ENCODE peak calls at places on chromosome 12, in four cellular contexts. T is HCT116, R is GM12878, N is stomach. D is an unnamed sample. For H3K4me1, the result is how much of the 10 kb centered on the place peaks cover.

GRCh38 chr12:68358532-68359485 is 26.6 kb upstream of the MDM1 start:
- DNase-seq in T (peak), R (peak), N (peak), D (peak)

GRCh38 chr12:93823616-93824410 is 146.6 kb downstream of the CRADD start:
- DNase-seq in T (no peak), R (no peak), N (no peak), D (no peak)

GRCh38 chr12:112937741-112938719 is at the start of gene OAS3:
- DNase-seq in T (peak), R (peak), N (peak), D (peak)

GRCh38 chr12:4355150-4355842 is 24.2 kb downstream of the FGF23 start:
- DNase-seq in T (no peak), R (no peak), N (no peak), D (no peak)

GRCh38 chr12:124469193-124469888 is 98.1 kb downstream of the NCOR2 start:
- DNase-seq in T (no peak), R (no peak), N (no peak), D (no peak)

GRCh38 chr12:125685885-125686284 is 620.6 kb downstream of the AACS start:
- DNase-seq in T (no peak), R (no peak), N (no peak), D (no peak)

GRCh38 chr12:125286005-125286727 is 220.9 kb downstream of the AACS start:
- DNase-seq in T (no peak), R (no peak), N (no peak), D (no peak)

GRCh38 chr12:10721654-10722501 is 1.2 kb downstream of the YBX3 start:
- DNase-seq in T (peak), R (peak), N (peak), D (peak)

GRCh38 chr12:130775953-130776856 is 60.1 kb upstream of the RIMBP2 start:
- DNase-seq in T (peak), R (no peak), N (no peak), D (peak)

GRCh38 chr12:44874981-44875416 is 1.1 kb downstream of the NELL2 start:
- DNase-seq in T (no peak), R (no peak), N (no peak), D (no peak)

GRCh38 chr12:99045158-99045557 is 400.1 kb downstream of the APAF1 start:
- DNase-seq in T (no peak), R (no peak), N (no peak), D (no peak)

GRCh38 chr12:2432856-2433255 is 361.9 kb upstream of the FKBP4 start:
- DNase-seq in T (no peak), R (no peak), N (no peak), D (no peak)

GRCh38 chr12:45644521-45644920 is 85.0 kb upstream of the ARID2 start:
- DNase-seq in T (no peak), R (no peak), N (no peak), D (no peak)

GRCh38 chr12:5473076-5473475 is 41.2 kb downstream of the NTF3 start:
- DNase-seq in T (no peak), R (no peak), N (no peak), D (no peak)

GRCh38 chr12:122975790-122976647 is 975 bp downstream of the OGFOD2 start:
- DNase-seq in T (no peak), R (no peak), N (no peak), D (no peak)

GRCh38 chr12:64412458-64412857 is 8.3 kb downstream of the XPOT start:
- DNase-seq in T (no peak), R (no peak), N (no peak), D (no peak)

GRCh38 chr12:116306968-116307367 is 29.5 kb upstream of the MED13L start:
- DNase-seq in T (no peak), R (no peak), N (no peak), D (no peak)

GRCh38 chr12:116044181-116044580 is 233.3 kb downstream of the MED13L start:
- DNase-seq in T (no peak), R (no peak), N (no peak), D (no peak)

GRCh38 chr12:19196959-19197630 is 67.6 kb downstream of the PLEKHA5 start:
- DNase-seq in T (no peak), R (no peak), N (no peak), D (no peak)

GRCh38 chr12:131803995-131804521 is 24.1 kb upstream of the MMP17 start:
- DNase-seq in T (no peak), R (no peak), N (no peak), D (no peak)

GRCh38 chr12:122035292-122035691 is 13.6 kb downstream of the BCL7A start:
- DNase-seq in T (no peak), R (no peak), N (peak), D (peak)

GRCh38 chr12:91778938-91779400 is 366.7 kb downstream of the BTG1 start:
- DNase-seq in T (peak), R (peak), N (peak), D (no peak)

GRCh38 chr12:95265765-95266164 is 48.2 kb downstream of the VEZT start:
- DNase-seq in T (no peak), R (no peak), N (no peak), D (no peak)

GRCh38 chr12:102917026-102917787 is at the start of gene PAH:
- DNase-seq in T (no peak), R (no peak), N (peak), D (no peak)

GRCh38 chr12:31479516-31480210 is 111.3 kb downstream of the DENND5B start:
- DNase-seq in T (no peak), R (no peak), N (no peak), D (no peak)

GRCh38 chr12:89245090-89245489 is 107.2 kb downstream of the DUSP6 start:
- DNase-seq in T (no peak), R (no peak), N (no peak), D (no peak)

GRCh38 chr12:87813476-87814234 is 215.5 kb downstream of the C12orf50 start:
- DNase-seq in T (no peak), R (no peak), N (no peak), D (no peak)

GRCh38 chr12:31591308-31591901 is 469 bp upstream of the DENND5B start:
- DNase-seq in T (no peak), R (no peak), N (no peak), D (no peak)

GRCh38 chr12:131269551-131269950 is 315.8 kb downstream of the ADGRD1 start:
- DNase-seq in T (no peak), R (no peak), N (no peak), D (no peak)

GRCh38 chr12:124488520-124488919 is 78.9 kb downstream of the NCOR2 start:
- DNase-seq in T (no peak), R (no peak), N (no peak), D (no peak)

GRCh38 chr12:94171595-94171930 is 23.2 kb downstream of the PLXNC1 start:
- DNase-seq in T (no peak), R (no peak), N (no peak), D (no peak)

GRCh38 chr12:71731439-71732356 is 23.0 kb upstream of the RAB21 start:
- DNase-seq in T (no peak), R (no peak), N (no peak), D (no peak)

GRCh38 chr12:111975161-111975931 is 37.6 kb downstream of the TMEM116 start:
- DNase-seq in T (no peak), R (no peak), N (no peak), D (no peak)

GRCh38 chr12:97404549-97404948 is 58.1 kb upstream of the RMST start:
- DNase-seq in T (peak), R (peak), N (peak), D (no peak)

GRCh38 chr12:62251609-62251958 is 8.6 kb upstream of the USP15 start:
- DNase-seq in T (no peak), R (no peak), N (no peak), D (no peak)

GRCh38 chr12:62254967-62255366 is 5.2 kb upstream of the USP15 start:
- DNase-seq in T (no peak), R (no peak), N (no peak), D (no peak)

GRCh38 chr12:62249419-62249818 is 10.8 kb upstream of the USP15 start:
- DNase-seq in T (no peak), R (no peak), N (no peak), D (no peak)

GRCh38 chr12:62250671-62251608 is 9.3 kb upstream of the USP15 start:
- DNase-seq in T (no peak), R (peak), N (no peak), D (no peak)

GRCh38 chr12:62252576-62252975 is 7.6 kb upstream of the USP15 start:
- DNase-seq in T (no peak), R (no peak), N (no peak), D (no peak)
- TF ChIP-seq POLR2AphosphoS5 in T (no peak), R (no peak), N (no peak), D (no peak)

GRCh38 chr12:40107098-40107802 is 1.4 kb upstream of the SLC2A13 start:
- DNase-seq in T (peak), R (peak), N (peak), D (peak)
- H3K4me1 ChIP-seq in T (under half), R (under half), N (under half), D (under half)

GRCh38 chr12:12916135-12916956 is 25.0 kb downstream of the GPRC5A start:
- DNase-seq in T (peak), R (no peak), N (peak), D (peak)
- TF ChIP-seq POLR2AphosphoS5 in T (peak), R (no peak), N (no peak), D (peak)

GRCh38 chr12:57604454-57605307 is at the start of gene DTX3:
- DNase-seq in T (no peak), R (no peak), N (no peak), D (no peak)

GRCh38 chr12:57606399-57606798 is 1.8 kb downstream of the DTX3 start:
- DNase-seq in T (no peak), R (no peak), N (no peak), D (no peak)

GRCh38 chr12:57606821-57607220 is 2.2 kb downstream of the DTX3 start:
- DNase-seq in T (no peak), R (no peak), N (no peak), D (no peak)

GRCh38 chr12:57606016-57606311 is 1.3 kb downstream of the DTX3 start:
- DNase-seq in T (no peak), R (no peak), N (no peak), D (no peak)

GRCh38 chr12:57605308-57606015 is 838 bp downstream of the DTX3 start:
- DNase-seq in T (no peak), R (no peak), N (no peak), D (peak)
- H3K4me1 ChIP-seq in T (under half), R (under half), N (under half), D (under half)

DNA sequence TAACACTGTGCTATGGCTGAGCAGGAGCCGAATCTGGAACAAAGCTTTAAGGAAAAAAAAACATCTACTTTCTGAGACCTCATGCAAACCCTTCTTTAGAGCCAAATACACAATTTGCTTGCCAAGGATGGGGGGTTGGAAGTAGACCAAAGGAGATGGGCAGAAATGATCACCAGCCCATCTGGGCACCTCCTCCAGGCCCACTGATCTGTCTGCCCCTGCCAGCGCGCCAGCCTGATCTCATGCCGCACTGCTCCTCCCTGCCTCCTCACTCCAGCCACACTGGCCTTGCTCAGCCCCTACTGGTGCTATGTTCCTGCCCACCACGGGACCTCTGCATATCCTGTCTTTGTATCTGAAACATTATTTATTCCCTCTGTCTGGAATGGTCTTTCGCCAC is 24.8 kb upstream of the RAB35 start:
- DNase-seq in T (no peak), R (no peak), N (no peak), D (no peak)
- TF ChIP-seq POLR2AphosphoS5 in T (no peak), R (no peak), N (no peak), D (no peak)

DNA sequence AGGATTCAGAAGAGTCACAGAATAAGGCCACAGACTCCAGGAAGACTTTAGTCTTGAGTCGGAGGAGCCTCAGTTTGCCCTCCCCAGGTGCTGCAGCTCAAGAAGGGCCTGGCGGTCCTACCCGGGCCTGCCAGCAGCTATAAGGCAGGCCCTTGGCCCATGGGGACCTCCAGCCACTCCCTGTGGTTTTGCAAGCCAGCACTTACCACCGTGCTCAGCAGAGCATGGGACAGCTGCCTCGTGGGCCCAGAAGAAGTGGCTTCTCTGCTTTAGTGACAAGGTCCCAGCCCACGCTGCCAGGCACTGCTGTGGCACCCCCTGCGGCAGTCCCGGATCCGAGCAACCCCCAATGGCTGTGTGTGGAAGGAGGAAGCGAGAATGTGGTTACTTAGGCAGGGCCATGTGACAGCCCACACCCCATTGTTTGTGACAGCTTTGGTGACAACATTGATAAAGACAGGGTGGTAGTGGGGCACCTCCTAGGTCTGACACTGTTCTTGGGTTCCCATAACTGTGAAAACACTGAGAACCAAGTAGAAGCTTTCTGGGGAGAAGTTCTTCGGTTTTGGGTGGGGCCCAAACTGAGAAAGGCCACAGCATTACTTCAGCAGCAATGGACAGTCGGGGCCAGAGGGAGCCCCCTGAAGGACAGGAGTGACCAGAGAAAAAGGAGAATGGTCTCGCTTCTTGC is at the start of gene SELPLG:
- DNase-seq in T (no peak), R (peak), N (peak), D (peak)
- H3K4me1 ChIP-seq in T (under half), R (half or more), N (under half), D (under half)

DNA sequence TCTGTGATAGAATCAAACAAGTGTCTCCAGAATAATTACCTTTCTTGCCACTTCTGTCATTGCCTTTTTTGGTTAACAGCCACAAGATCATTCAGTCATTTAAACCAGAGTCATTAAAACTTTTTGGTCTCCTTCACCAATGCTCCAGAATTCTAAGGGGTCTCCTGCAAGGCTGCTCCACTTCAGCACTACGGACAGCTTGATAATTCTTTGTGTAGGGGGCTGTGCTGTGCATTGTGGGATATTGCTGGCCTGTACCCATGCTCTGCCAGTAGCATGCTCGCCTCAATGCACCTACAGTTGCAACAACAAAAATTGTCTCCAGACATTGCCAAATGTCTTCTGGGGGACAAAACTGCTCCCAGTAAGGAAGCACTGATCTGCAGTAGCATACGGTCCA is 7.3 kb downstream of the ADAMTS20 start:
- DNase-seq in T (no peak), R (no peak), N (no peak), D (no peak)
- TF ChIP-seq POLR2AphosphoS5 in T (no peak), R (no peak), N (no peak), D (no peak)

GRCh38 chr12:47207005-47207717 is 127.4 kb upstream of the AMIGO2 start:
- DNase-seq in T (no peak), R (peak), N (no peak), D (no peak)

GRCh38 chr12:47206450-47206830 is 126.7 kb upstream of the AMIGO2 start:
- DNase-seq in T (no peak), R (no peak), N (no peak), D (no peak)

GRCh38 chr12:47207829-47208248 is 128.1 kb upstream of the AMIGO2 start:
- DNase-seq in T (no peak), R (peak), N (no peak), D (no peak)

GRCh38 chr12:47210776-47211175 is 131.0 kb upstream of the AMIGO2 start:
- DNase-seq in T (no peak), R (no peak), N (no peak), D (no peak)

GRCh38 chr12:47209014-47209413 is 129.3 kb upstream of the AMIGO2 start:
- DNase-seq in T (no peak), R (no peak), N (no peak), D (no peak)
- H3K4me1 ChIP-seq in T (under half), R (under half), N (under half), D (under half)

D was measured in breast epithelium.